ENCODE peak calls at places on chromosomes 2 and 18, in ten cellular contexts. O, E, K, J, S, Y, P, F, L and X are unnamed samples.

GRCh38 chr2:134581877-134582546 is 136.8 kb downstream of the TMEM163 start:
- DNase-seq in O (no peak), E (no peak), K (no peak), J (no peak), S (no peak), Y (no peak), P (no peak), F (no peak), L (no peak), X (no peak)

GRCh38 chr2:37447446-37447845 is 103.0 kb downstream of the QPCT start:
- DNase-seq in O (no peak), E (no peak), K (no peak), J (no peak), S (no peak), Y (no peak), P (no peak), F (no peak), L (no peak), X (no peak)

GRCh38 chr2:189933041-189933440 is 129.5 kb downstream of the MSTN start:
- DNase-seq in O (no peak), E (no peak), K (no peak), J (no peak), S (no peak), Y (no peak), P (no peak), F (no peak), L (no peak), X (no peak)

GRCh38 chr2:223580951-223581350 is 21.2 kb downstream of the SCG2 start:
- DNase-seq in O (no peak), E (no peak), K (no peak), J (no peak), S (no peak), Y (no peak), P (no peak), F (peak; percentile 68), L (peak; percentile 60), X (no peak)

GRCh38 chr2:85400951-85401805 is 9.0 kb downstream of the CAPG start:
- DNase-seq in O (no peak), E (no peak), K (no peak), J (peak; percentile 52), S (no peak), Y (no peak), P (no peak), F (no peak), L (no peak), X (no peak)

GRCh38 chr2:137659616-137660015 is 304.7 kb upstream of the HNMT start:
- DNase-seq in O (no peak), E (peak; percentile 36), K (no peak), J (no peak), S (no peak), Y (peak; percentile 76), P (no peak), F (no peak), L (peak; percentile 65), X (no peak)

GRCh38 chr2:11904029-11904428 is 157.6 kb downstream of the LPIN1 start:
- DNase-seq in O (no peak), E (no peak), K (no peak), J (no peak), S (no peak), Y (no peak), P (no peak), F (no peak), L (no peak), X (no peak)

GRCh38 chr18:46260016-46260878 is 156.1 kb downstream of the HAUS1 start:
- DNase-seq in O (no peak), E (peak; percentile 88), K (no peak), J (no peak), S (no peak), Y (peak; percentile 48), P (no peak), F (peak; percentile 38), L (no peak), X (no peak)

GRCh38 chr18:38422216-38422615 is 856.6 kb upstream of the CELF4 start:
- DNase-seq in O (no peak), E (no peak), K (no peak), J (no peak), S (no peak), Y (no peak), P (no peak), F (no peak), L (no peak), X (no peak)
- H3K27ac ChIP-seq in O (no peak overlapping the region), E (no peak overlapping the region), K (no peak overlapping the region), J (no peak overlapping the region), S (no peak overlapping the region), Y (no peak overlapping the region), P (no peak overlapping the region), F (no peak overlapping the region), L (no peak overlapping the region), X (no peak overlapping the region)

DNA sequence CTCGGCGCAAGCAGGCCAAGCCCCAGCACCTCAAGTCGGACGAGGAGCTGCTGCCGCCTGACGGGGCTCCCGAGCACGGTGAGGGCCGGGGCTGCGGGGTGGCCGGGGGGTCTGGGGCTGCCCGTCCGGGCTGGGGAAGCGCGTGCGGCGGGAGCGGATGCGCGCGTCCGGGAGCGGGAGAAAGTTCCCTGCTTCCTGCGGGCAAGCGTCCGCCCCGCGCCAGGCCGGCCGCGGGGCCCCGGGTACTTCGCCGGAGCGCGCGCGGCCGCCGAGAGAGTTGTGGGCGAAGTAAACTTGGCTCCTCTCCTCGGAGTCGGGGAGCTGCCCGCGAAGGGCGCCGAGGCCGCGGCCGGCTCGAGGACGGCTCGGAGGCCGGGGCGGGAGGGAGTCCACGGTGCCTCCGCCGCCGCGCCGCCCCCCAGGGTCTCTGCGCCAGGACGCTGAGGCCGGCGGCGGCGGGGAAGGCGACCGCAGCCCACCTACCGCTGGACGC is 707 bp downstream of the SALL3 start:
- DNase-seq in O (no peak), E (no peak), K (no peak), J (no peak), S (peak; percentile 79), Y (no peak), P (no peak), F (peak; percentile 9), L (no peak), X (no peak)
- H3K4me3 ChIP-seq in O (peak overlapping the region; percentile 24), E (no peak overlapping the region), K (peak overlapping the region; percentile 52), J (peak overlapping the region; percentile 4), S (peak overlapping the region; percentile 80), Y (no peak overlapping the region), P (peak overlapping the region; percentile 26), F (peak overlapping the region; percentile 51), L (no peak overlapping the region), X (no peak overlapping the region)

GRCh38 chr2:60337142-60337497 is 216.3 kb downstream of the BCL11A start:
- DNase-seq in O (no peak), E (no peak), K (peak; percentile 27), J (no peak), S (peak; percentile 88), Y (peak; percentile 7), P (no peak), F (peak; percentile 2), L (no peak), X (peak; percentile 28)
- TF ChIP-seq CTCF in O (no peak), E (no peak), K (peak; percentile 53), J (no peak), S (peak; percentile 76), Y (peak; percentile 25), P (peak; percentile 49), F (no peak), L (no peak), X (no peak)

DNA sequence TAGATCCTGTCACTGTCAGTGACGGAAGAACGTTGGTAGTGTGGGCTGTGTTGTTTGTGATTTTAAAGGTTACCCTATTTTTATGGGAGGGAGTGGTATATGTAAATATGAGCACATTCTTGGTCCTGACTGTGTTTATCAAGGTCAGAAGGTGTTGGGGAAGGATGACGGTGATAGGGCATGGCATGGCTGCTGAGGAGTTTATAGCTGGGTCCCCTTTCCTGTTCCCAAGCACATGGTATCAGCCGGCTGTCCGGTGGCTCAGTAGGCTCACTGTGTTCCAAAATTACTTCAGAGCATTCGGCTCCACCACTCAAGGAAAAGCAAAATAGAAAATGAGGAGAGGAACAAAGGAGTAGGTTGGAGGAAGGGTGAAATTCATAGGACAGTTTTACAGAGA is 28.6 kb downstream of the IRS1 start:
- DNase-seq in O (no peak), E (no peak), K (peak; percentile 26), J (no peak), S (no peak), Y (no peak), P (peak; percentile 25), F (no peak), L (no peak), X (no peak)
- H3K27ac ChIP-seq in O (peak overlapping the region; percentile 33), E (no peak overlapping the region), K (peak overlapping the region; percentile 87), J (no peak overlapping the region), S (no peak overlapping the region), Y (no peak overlapping the region), P (peak overlapping the region; percentile 76), F (peak overlapping the region; percentile 84), L (peak overlapping the region; percentile 38), X (no peak overlapping the region)

GRCh38 chr2:164692958-164693357 is 71.7 kb upstream of the GRB14 start:
- DNase-seq in O (no peak), E (no peak), K (no peak), J (no peak), S (no peak), Y (no peak), P (no peak), F (no peak), L (no peak), X (no peak)

GRCh38 chr2:164694275-164694695 is 73.0 kb upstream of the GRB14 start:
- DNase-seq in O (no peak), E (no peak), K (no peak), J (no peak), S (no peak), Y (peak; percentile 39), P (no peak), F (no peak), L (peak; percentile 17), X (no peak)

GRCh38 chr2:164693390-164693789 is 72.1 kb upstream of the GRB14 start:
- DNase-seq in O (no peak), E (no peak), K (no peak), J (no peak), S (no peak), Y (peak; percentile 37), P (no peak), F (no peak), L (no peak), X (no peak)

GRCh38 chr2:164692114-164692513 is 70.8 kb upstream of the GRB14 start:
- DNase-seq in O (no peak), E (no peak), K (no peak), J (no peak), S (no peak), Y (no peak), P (no peak), F (no peak), L (no peak), X (no peak)

DNA sequence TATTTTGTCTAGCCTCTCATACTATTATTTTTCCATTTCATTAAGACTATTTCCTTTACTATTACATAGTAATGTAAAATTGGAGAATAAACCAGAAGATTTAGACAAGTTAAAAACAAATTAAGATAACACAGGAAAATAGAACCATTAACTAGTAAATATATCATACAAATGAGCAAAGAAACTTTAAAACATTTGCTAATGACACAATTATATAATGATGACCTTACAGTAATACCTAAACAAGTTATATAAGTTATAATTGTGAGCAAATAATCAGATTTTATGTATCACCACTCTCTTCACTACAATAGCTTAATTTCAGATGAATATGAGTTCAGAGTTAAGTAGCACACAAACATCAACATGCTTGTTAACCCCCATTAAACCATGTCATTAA is 72.6 kb upstream of the GRB14 start:
- DNase-seq in O (no peak), E (no peak), K (no peak), J (no peak), S (no peak), Y (no peak), P (no peak), F (no peak), L (no peak), X (no peak)
- H3K4me3 ChIP-seq in O (no peak overlapping the region), E (no peak overlapping the region), K (no peak overlapping the region), J (no peak overlapping the region), S (no peak overlapping the region), Y (no peak overlapping the region), P (no peak overlapping the region), F (no peak overlapping the region), L (no peak overlapping the region), X (no peak overlapping the region)